ENCODE peak calls at places on chromosomes 1 and 21, in nine cellular contexts. P, U, W, O, J, M, C, Q and N are unnamed samples.
A peak's percentile ranks its signal among the peaks of the same experiment; 100 is the strongest.

GRCh38 chr1:65359888-65360287 is 50.5 kb downstream of the DNAJC6 start:
- DNase-seq in P (no peak), U (no peak), W (no peak), O (no peak), J (no peak), M (no peak), C (no peak), Q (no peak), N (no peak)

GRCh38 chr1:232587141-232588008 is 42.6 kb downstream of the SIPA1L2 start:
- DNase-seq in P (no peak), U (no peak), W (no peak), O (no peak), J (no peak), M (no peak), C (no peak), Q (no peak), N (no peak)

GRCh38 chr1:203364013-203364730 is 13.2 kb upstream of the FMOD start:
- DNase-seq in P (no peak), U (no peak), W (no peak), O (no peak), J (no peak), M (peak; percentile 72), C (no peak), Q (no peak), N (no peak)

GRCh38 chr21:36549470-36549869 is 69.5 kb upstream of the CLDN14 start:
- DNase-seq in P (no peak), U (no peak), W (no peak), O (no peak), J (no peak), M (no peak), C (no peak), Q (peak; percentile 58), N (no peak)

GRCh38 chr1:76160225-76160624 is 85.7 kb downstream of the ST6GALNAC3 start:
- DNase-seq in P (no peak), U (no peak), W (no peak), O (no peak), J (no peak), M (no peak), C (no peak), Q (no peak), N (no peak)

GRCh38 chr1:151568626-151569088 is 28.5 kb downstream of the TUFT1 start:
- DNase-seq in P (no peak), U (no peak), W (no peak), O (no peak), J (no peak), M (no peak), C (no peak), Q (no peak), N (no peak)

GRCh38 chr21:34878501-34878900 is 170.6 kb downstream of the RUNX1 start:
- DNase-seq in P (no peak), U (no peak), W (peak; percentile 67), O (peak; percentile 96), J (no peak), M (no peak), C (no peak), Q (no peak), N (no peak)

GRCh38 chr1:228101994-228102790 is 933 bp downstream of the C1orf35 start:
- DNase-seq in P (no peak), U (no peak), W (peak; percentile 38), O (no peak), J (peak; percentile 77), M (no peak), C (no peak), Q (no peak), N (peak; percentile 78)

GRCh38 chr1:10640079-10640578 is 156.3 kb downstream of the CASZ1 start:
- DNase-seq in P (no peak), U (peak; percentile 11), W (no peak), O (no peak), J (peak; percentile 35), M (no peak), C (no peak), Q (no peak), N (no peak)

GRCh38 chr1:117976381-117976780 is 46.8 kb downstream of the WDR3 start:
- DNase-seq in P (no peak), U (no peak), W (no peak), O (no peak), J (no peak), M (no peak), C (no peak), Q (no peak), N (no peak)

GRCh38 chr1:196515904-196516303 is 92.3 kb downstream of the KCNT2 start:
- DNase-seq in P (no peak), U (no peak), W (no peak), O (no peak), J (no peak), M (no peak), C (no peak), Q (no peak), N (no peak)

GRCh38 chr1:223258751-223259177 is 105.2 kb downstream of the SUSD4 start:
- DNase-seq in P (no peak), U (no peak), W (no peak), O (no peak), J (no peak), M (peak; percentile 59), C (peak; percentile 44), Q (no peak), N (no peak)

GRCh38 chr1:46487818-46488218 is 1.8 kb upstream of the DMBX1 start:
- DNase-seq in P (no peak), U (no peak), W (no peak), O (no peak), J (peak; percentile 62), M (peak; percentile 29), C (no peak), Q (no peak), N (peak; percentile 57)

GRCh38 chr1:234212764-234213406 is 160.4 kb upstream of the COA6 start:
- DNase-seq in P (peak; percentile 55), U (peak; percentile 66), W (no peak), O (peak; percentile 4), J (peak; percentile 73), M (peak; percentile 6), C (peak; percentile 3), Q (no peak), N (peak; percentile 42)

GRCh38 chr1:230140221-230141001 is 73.4 kb downstream of the GALNT2 start:
- DNase-seq in P (no peak), U (no peak), W (no peak), O (peak; percentile 36), J (no peak), M (peak; percentile 72), C (peak; percentile 72), Q (no peak), N (no peak)

GRCh38 chr1:223421025-223421424 is 27.8 kb downstream of the CCDC185 start:
- DNase-seq in P (no peak), U (no peak), W (no peak), O (no peak), J (no peak), M (no peak), C (no peak), Q (no peak), N (no peak)

GRCh38 chr1:184479435-184480202 is 92.8 kb downstream of the C1orf21 start:
- DNase-seq in P (no peak), U (no peak), W (no peak), O (no peak), J (no peak), M (no peak), C (no peak), Q (no peak), N (no peak)

GRCh38 chr1:222975472-222976122 is 160.8 kb downstream of the DISP1 start:
- DNase-seq in P (no peak), U (no peak), W (peak; percentile 30), O (no peak), J (no peak), M (peak; percentile 61), C (peak; percentile 60), Q (no peak), N (no peak)

GRCh38 chr1:11799099-11799498 is 6.7 kb downstream of the MTHFR start:
- DNase-seq in P (no peak), U (no peak), W (no peak), O (no peak), J (no peak), M (no peak), C (no peak), Q (no peak), N (no peak)

GRCh38 chr1:204408074-204408507 is 3.5 kb downstream of the PPP1R15B start:
- DNase-seq in P (peak; percentile 78), U (peak; percentile 67), W (no peak), O (peak; percentile 26), J (no peak), M (peak; percentile 81), C (peak; percentile 78), Q (no peak), N (peak; percentile 86)

GRCh38 chr21:34936874-34937563 is 112.1 kb downstream of the RUNX1 start:
- DNase-seq in P (no peak), U (no peak), W (no peak), O (no peak), J (no peak), M (no peak), C (no peak), Q (no peak), N (no peak)

GRCh38 chr1:103529746-103530145 is 4.2 kb downstream of the RNPC3 start:
- DNase-seq in P (no peak), U (no peak), W (no peak), O (no peak), J (no peak), M (no peak), C (no peak), Q (no peak), N (no peak)

GRCh38 chr1:244319283-244320132 is 132.2 kb downstream of the ADSS2 start:
- DNase-seq in P (peak; percentile 14), U (no peak), W (no peak), O (no peak), J (no peak), M (peak; percentile 59), C (peak; percentile 85), Q (no peak), N (no peak)